ENCODE peak calls at places on chromosomes 5 and 9, in four cellular contexts. N is Peyer's patch; K is ELR; O is activated CD8-positive, alpha-beta memory T cell treated with anti-CD3 and anti-CD28 coated beads for 24 hours. A is an unnamed sample.

GRCh38 chr9:131709741-131710499 is 30.0 kb downstream of the RAPGEF1 start:
- DNase-seq in N (no peak), K (peak), O (no peak), A (peak)

GRCh38 chr9:20684865-20685696 is 1.0 kb downstream of the FOCAD start:
- DNase-seq in N (no peak), K (peak), O (no peak), A (peak)

GRCh38 chr9:137395666-137396010 is 27.3 kb downstream of the EXD3 start:
- DNase-seq in N (no peak), K (no peak), O (no peak), A (no peak)

GRCh38 chr5:157855404-157855994 is 3.4 kb downstream of the CLINT1 start:
- DNase-seq in N (peak), K (peak), O (no peak), A (peak)

GRCh38 chr5:19880430-19880829 is 107.6 kb downstream of the CDH18 start:
- DNase-seq in N (no peak), K (no peak), O (no peak), A (no peak)

GRCh38 chr9:122144836-122145235 is 14.7 kb downstream of the NDUFA8 start:
- DNase-seq in N (no peak), K (peak), O (no peak), A (no peak)

GRCh38 chr5:42691413-42691861 is 65.2 kb upstream of the CCDC152 start:
- DNase-seq in N (no peak), K (no peak), O (no peak), A (no peak)

GRCh38 chr9:92739346-92740014 is 25.2 kb downstream of the BICD2 start:
- DNase-seq in N (peak), K (no peak), O (no peak), A (no peak)

GRCh38 chr9:136695435-136695895 is 8.2 kb upstream of the AGPAT2 start:
- DNase-seq in N (peak), K (no peak), O (no peak), A (no peak)

GRCh38 chr9:3385871-3386270 is 139.9 kb downstream of the RFX3 start:
- DNase-seq in N (no peak), K (peak), O (no peak), A (no peak)

GRCh38 chr5:170603578-170604565 is 100.1 kb downstream of the KCNIP1 start:
- DNase-seq in N (no peak), K (peak), O (peak), A (peak)

GRCh38 chr9:127983847-127984289 is 3.1 kb upstream of the EEIG1 start:
- DNase-seq in N (peak), K (no peak), O (no peak), A (no peak)

GRCh38 chr9:35937227-35937626 is 20.7 kb downstream of the OR2S2 start:
- DNase-seq in N (no peak), K (peak), O (no peak), A (peak)

GRCh38 chr5:178305801-178306200 is 73.2 kb upstream of the PHYKPL start:
- DNase-seq in N (no peak), K (no peak), O (no peak), A (no peak)

GRCh38 chr5:122121782-122122465 is 7.4 kb upstream of the ZNF474 start:
- DNase-seq in N (no peak), K (peak), O (no peak), A (no peak)

GRCh38 chr9:3528466-3528865 is 2.7 kb upstream of the RFX3 start:
- DNase-seq in N (peak), K (no peak), O (peak), A (no peak)

GRCh38 chr5:1930880-1931589 is 48.3 kb upstream of the IRX4 start:
- DNase-seq in N (no peak), K (no peak), O (no peak), A (no peak)

GRCh38 chr9:5002811-5003210 is 17.7 kb downstream of the JAK2 start:
- DNase-seq in N (no peak), K (no peak), O (no peak), A (peak)

A was measured in EL.